ENCODE peak calls at places on chromosomes 13 and 19, in five cellular contexts. Y is hepatocyte, Z is neuronal stem cell, J is PC-9, M is Caco-2. O is an unnamed sample. For H3K4me1, the result is how much of the 10 kb centered on the place peaks cover.

GRCh38 chr13:21124853-21125252 is 51.5 kb downstream of the SKA3 start:
- DNase-seq in M (no peak), J (peak), Z (no peak), Y (peak), O (no peak)

GRCh38 chr19:14147797-14148605 is 11.6 kb upstream of the ASF1B start:
- DNase-seq in Y (peak), J (no peak), M (peak), Z (no peak), O (peak)

GRCh38 chr13:110337287-110337686 is 30.2 kb downstream of the COL4A2 start:
- DNase-seq in Y (no peak), M (no peak), J (no peak), Z (no peak), O (no peak)

GRCh38 chr13:86830046-86830445 is 841.1 kb upstream of the SLITRK5 start:
- DNase-seq in J (no peak), Y (no peak), Z (no peak), M (no peak), O (no peak)

GRCh38 chr13:27283906-27284523 is 13.4 kb downstream of the RASL11A start:
- DNase-seq in J (peak), Z (no peak), M (no peak), Y (no peak), O (peak)

GRCh38 chr19:16435238-16435911 is 36.4 kb downstream of the EPS15L1 start:
- DNase-seq in Z (no peak), M (no peak), Y (no peak), J (no peak), O (peak)

GRCh38 chr19:2491130-2491801 is 15.3 kb downstream of the GADD45B start:
- DNase-seq in Y (peak), Z (no peak), J (peak), M (no peak), O (peak)

GRCh38 chr13:42041684-42042035 is 6.8 kb upstream of the DGKH start:
- DNase-seq in Y (peak), J (peak), M (peak), Z (peak), O (peak)

GRCh38 chr13:96781141-96781540 is 213.1 kb downstream of the OXGR1 start:
- DNase-seq in J (no peak), M (no peak), Z (no peak), Y (no peak), O (no peak)

GRCh38 chr13:50592412-50593145 is 250.9 kb downstream of the DLEU7 start:
- DNase-seq in Y (no peak), M (no peak), J (peak), Z (no peak), O (no peak)

GRCh38 chr19:17473041-17473440 is 2.7 kb downstream of the SLC27A1 start:
- DNase-seq in M (no peak), J (peak), Z (no peak), Y (no peak), O (no peak)

GRCh38 chr19:44476559-44477408 is 23.5 kb downstream of the ZNF180 start:
- DNase-seq in J (peak), Z (no peak), Y (no peak), M (no peak), O (no peak)

GRCh38 chr19:52398091-52398461 is 427 bp downstream of the ZNF528 start:
- DNase-seq in Y (peak), Z (no peak), M (no peak), J (no peak), O (peak)

GRCh38 chr19:8366121-8366581 is 2.2 kb downstream of the ANGPTL4 start:
- DNase-seq in M (no peak), J (no peak), Z (no peak), Y (no peak), O (no peak)
- H3K4me1 ChIP-seq in M (under half), J (under half), Z (under half), Y (under half), O (under half)

DNA sequence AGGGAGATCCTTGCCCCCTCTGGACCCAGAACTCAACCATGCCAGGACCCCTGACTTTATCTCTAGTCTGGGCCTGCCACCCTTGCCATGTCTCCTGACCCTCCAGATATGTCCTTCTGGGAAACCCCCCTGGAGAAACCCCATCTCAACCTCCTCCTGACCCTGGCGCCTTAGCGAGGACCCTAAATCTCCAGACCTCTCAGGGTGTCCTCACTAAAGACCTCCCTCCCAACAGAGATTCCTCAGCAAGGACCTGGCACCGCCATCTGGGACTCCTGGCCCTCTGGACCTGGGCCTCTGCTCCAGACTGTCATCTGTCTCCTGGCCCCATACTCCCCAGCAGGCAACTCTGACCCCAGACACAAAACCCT is 1.3 kb downstream of the KCNK6 start:
- DNase-seq in J (no peak), Y (no peak), Z (no peak), M (no peak), O (no peak)
- H3K4me1 ChIP-seq in J (under half), Y (under half), Z (under half), M (under half), O (under half)

DNA sequence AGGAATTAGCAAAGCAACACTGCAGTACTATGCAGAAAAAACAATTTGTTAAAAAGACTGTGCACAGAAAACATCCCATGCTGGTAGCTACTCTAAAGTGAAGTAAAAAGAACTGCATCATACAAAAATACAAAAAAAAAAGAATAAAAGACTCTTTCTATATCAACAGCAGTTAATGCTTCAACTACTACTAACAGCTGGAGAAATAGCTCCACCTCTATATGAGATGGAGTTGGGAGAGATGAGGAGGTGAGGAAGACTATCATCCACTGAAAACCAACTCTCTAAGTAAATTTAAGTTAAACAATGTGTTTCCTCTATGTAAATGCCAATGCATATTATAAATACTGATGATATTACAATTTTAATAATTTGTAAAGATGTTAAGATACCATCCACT is 1.8 kb downstream of the ZC3H13 start:
- DNase-seq in J (no peak), Z (no peak), M (no peak), Y (no peak), O (no peak)
- H3K4me1 ChIP-seq in J (under half), Z (under half), M (under half), Y (under half), O (under half)

GRCh38 chr13:28408235-28408848 is 86.6 kb downstream of the FLT1 start:
- DNase-seq in M (no peak), J (no peak), Z (no peak), Y (peak), O (peak)

GRCh38 chr13:28402057-28402381 is 92.9 kb downstream of the FLT1 start:
- DNase-seq in Z (no peak), M (no peak), Y (no peak), J (no peak), O (no peak)

GRCh38 chr13:28410096-28410495 is 84.8 kb downstream of the FLT1 start:
- DNase-seq in Z (no peak), J (no peak), Y (no peak), M (no peak), O (no peak)

GRCh38 chr13:28409648-28410047 is 85.3 kb downstream of the FLT1 start:
- DNase-seq in Y (no peak), J (no peak), Z (no peak), M (no peak), O (no peak)

GRCh38 chr13:28406728-28407266 is 88.1 kb downstream of the FLT1 start:
- DNase-seq in Z (no peak), M (no peak), J (no peak), Y (no peak), O (no peak)
- H3K4me1 ChIP-seq in Z (under half), M (under half), J (under half), Y (under half), O (under half)

DNA sequence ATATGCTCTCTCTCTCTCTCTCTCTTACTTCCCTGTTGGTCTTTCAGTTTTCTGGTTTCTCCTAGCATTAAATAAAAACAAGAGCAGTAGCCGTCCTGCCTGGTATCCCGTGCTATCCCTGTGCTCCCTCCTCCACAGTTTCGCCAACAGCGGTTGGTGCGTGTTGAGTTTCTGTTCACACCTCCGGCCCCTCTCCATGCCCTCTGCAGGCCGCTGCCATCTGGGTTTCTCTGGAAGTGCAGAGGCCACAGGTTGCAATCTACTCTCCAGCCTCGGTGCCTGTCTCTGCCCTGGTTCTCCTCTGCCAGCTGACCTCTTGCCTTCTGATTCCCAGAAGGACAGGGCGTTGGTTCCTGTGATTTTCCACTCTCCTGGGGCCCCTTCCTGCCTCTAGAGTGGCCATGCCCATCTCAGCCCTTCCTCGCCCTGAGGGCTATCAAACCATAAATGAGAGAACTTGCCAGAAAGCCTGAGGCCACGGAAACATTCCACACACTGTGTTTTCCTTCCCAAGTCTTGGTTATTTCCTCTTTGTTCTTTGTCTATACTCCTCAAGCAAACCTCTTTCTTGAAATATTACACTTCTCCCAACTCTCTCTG is 146.3 kb downstream of the SHISA2 start:
- DNase-seq in Y (peak), M (no peak), Z (no peak), J (no peak), O (peak)
- H3K4me1 ChIP-seq in Y (under half), M (under half), Z (under half), J (under half), O (under half)

O was measured in colonic mucosa.